ENCODE peak calls at places on chromosomes 2 and 18, in eight cellular contexts. A is astrocyte of the spinal cord, O is kidney glomerular epithelial cell, N is renal cortical epithelial cell, R is C1 segment of cervical spinal cord, I is HTR-8/SVneo, Z is IMR-90, E is RKO. F is an unnamed sample.

GRCh38 chr18:13405305-13406038 is 186.9 kb downstream of the LDLRAD4 start:
- DNase-seq in A (no peak), O (no peak), N (no peak), R (no peak), I (no peak), Z (no peak), E (no peak), F (no peak)

GRCh38 chr18:25058520-25058919 is 293.4 kb downstream of the ZNF521 start:
- DNase-seq in A (no peak), O (no peak), N (no peak), R (no peak), I (no peak), Z (no peak), E (no peak), F (no peak)

GRCh38 chr2:12612646-12613045 is 104.1 kb upstream of the TRIB2 start:
- DNase-seq in A (no peak), O (no peak), N (no peak), R (no peak), I (no peak), Z (no peak), E (no peak), F (no peak)

GRCh38 chr2:42569116-42569711 is 782 bp downstream of the MTA3 start:
- DNase-seq in A (peak), O (peak), N (no peak), R (no peak), I (peak), Z (peak), E (peak), F (no peak)

GRCh38 chr2:122980672-122981071 is 1044.4 kb upstream of the CNTNAP5 start:
- DNase-seq in A (no peak), O (no peak), N (peak), R (no peak), I (no peak), Z (no peak), E (no peak), F (peak)

GRCh38 chr18:44569391-44570055 is 111.2 kb upstream of the SETBP1 start:
- DNase-seq in A (no peak), O (no peak), N (no peak), R (no peak), I (no peak), Z (no peak), E (no peak), F (no peak)

GRCh38 chr2:232537079-232537478 is 2.4 kb upstream of the CHRNG start:
- DNase-seq in A (no peak), O (no peak), N (no peak), R (no peak), I (no peak), Z (no peak), E (no peak), F (no peak)

GRCh38 chr2:27655155-27655951 is 8.1 kb downstream of the SUPT7L start:
- DNase-seq in A (peak), O (peak), N (peak), R (no peak), I (no peak), Z (peak), E (no peak), F (peak)

GRCh38 chr18:48815581-48816324 is 135.0 kb downstream of the SMAD7 start:
- DNase-seq in A (peak), O (no peak), N (peak), R (no peak), I (no peak), Z (peak), E (no peak), F (no peak)

GRCh38 chr2:11022874-11023273 is 111.1 kb downstream of the KCNF1 start:
- DNase-seq in A (no peak), O (no peak), N (peak), R (no peak), I (no peak), Z (no peak), E (no peak), F (no peak)

GRCh38 chr2:54691439-54692135 is 31.9 kb upstream of the EML6 start:
- DNase-seq in A (no peak), O (peak), N (peak), R (no peak), I (no peak), Z (no peak), E (no peak), F (no peak)

GRCh38 chr2:186645999-186646398 is 47.9 kb upstream of the FAM171B start:
- DNase-seq in A (no peak), O (no peak), N (no peak), R (no peak), I (no peak), Z (peak), E (no peak), F (no peak)

GRCh38 chr2:128734521-128735295 is 416.0 kb upstream of the HS6ST1 start:
- DNase-seq in A (peak), O (no peak), N (no peak), R (no peak), I (peak), Z (peak), E (no peak), F (no peak)

GRCh38 chr2:73112026-73112912 is 479 bp downstream of the RAB11FIP5 start:
- DNase-seq in A (peak), O (no peak), N (no peak), R (no peak), I (peak), Z (peak), E (peak), F (no peak)

GRCh38 chr2:239866778-239867177 is 158.4 kb downstream of the NDUFA10 start:
- DNase-seq in A (no peak), O (no peak), N (no peak), R (no peak), I (no peak), Z (no peak), E (no peak), F (no peak)

GRCh38 chr2:135130751-135131150 is 78.7 kb downstream of the RAB3GAP1 start:
- DNase-seq in A (no peak), O (no peak), N (no peak), R (no peak), I (no peak), Z (no peak), E (no peak), F (no peak)

GRCh38 chr2:127054996-127055785 is 51.8 kb downstream of the BIN1 start:
- DNase-seq in A (no peak), O (no peak), N (no peak), R (no peak), I (no peak), Z (no peak), E (no peak), F (no peak)

GRCh38 chr18:69947361-69948106 is at the start of gene CD226:
- DNase-seq in A (no peak), O (no peak), N (no peak), R (no peak), I (no peak), Z (no peak), E (no peak), F (no peak)

GRCh38 chr2:73418343-73418742 is 32.7 kb downstream of the ALMS1 start:
- DNase-seq in A (peak), O (no peak), N (peak), R (peak), I (no peak), Z (peak), E (no peak), F (peak)

GRCh38 chr18:24446953-24447537 is 13.4 kb upstream of the HRH4 start:
- DNase-seq in A (no peak), O (peak), N (no peak), R (no peak), I (no peak), Z (no peak), E (peak), F (no peak)

GRCh38 chr2:44651974-44652373 is 289.5 kb upstream of the SIX3 start:
- DNase-seq in A (no peak), O (no peak), N (no peak), R (no peak), I (no peak), Z (no peak), E (no peak), F (no peak)

GRCh38 chr2:28108143-28108542 is 217.6 kb downstream of the BABAM2 start:
- DNase-seq in A (no peak), O (no peak), N (no peak), R (no peak), I (no peak), Z (no peak), E (no peak), F (no peak)

GRCh38 chr2:70448041-70448440 is 105.6 kb downstream of the TGFA start:
- DNase-seq in A (no peak), O (no peak), N (no peak), R (no peak), I (no peak), Z (no peak), E (no peak), F (no peak)

GRCh38 chr18:63299837-63300787 is 19.5 kb downstream of the BCL2 start:
- DNase-seq in A (peak), O (peak), N (peak), R (no peak), I (no peak), Z (peak), E (no peak), F (no peak)

GRCh38 chr2:128360711-128361110 is 42.0 kb upstream of the HS6ST1 start:
- DNase-seq in A (no peak), O (no peak), N (no peak), R (no peak), I (no peak), Z (no peak), E (no peak), F (no peak)

GRCh38 chr2:172021074-172021931 is 21.6 kb downstream of the METAP1D start:
- DNase-seq in A (no peak), O (no peak), N (no peak), R (no peak), I (no peak), Z (peak), E (no peak), F (no peak)

GRCh38 chr2:183123117-183123958 is 905 bp upstream of the NUP35 start:
- DNase-seq in A (peak), O (no peak), N (no peak), R (no peak), I (no peak), Z (peak), E (peak), F (no peak)

GRCh38 chr18:56003651-56004050 is 415.7 kb upstream of the TCF4 start:
- DNase-seq in A (peak), O (no peak), N (no peak), R (no peak), I (no peak), Z (no peak), E (no peak), F (no peak)

GRCh38 chr2:71100195-71100964 is 29.6 kb downstream of the MCEE start:
- DNase-seq in A (peak), O (peak), N (peak), R (no peak), I (peak), Z (peak), E (peak), F (peak)

GRCh38 chr2:168278424-168278888 is 31.1 kb upstream of the STK39 start:
- DNase-seq in A (peak), O (no peak), N (peak), R (no peak), I (no peak), Z (peak), E (no peak), F (peak)

GRCh38 chr18:78021196-78021595 is 771.5 kb downstream of the GALR1 start:
- DNase-seq in A (no peak), O (no peak), N (no peak), R (no peak), I (no peak), Z (no peak), E (no peak), F (no peak)

GRCh38 chr18:34956663-34957062 is 84.5 kb upstream of the MAPRE2 start:
- DNase-seq in A (peak), O (peak), N (peak), R (no peak), I (no peak), Z (peak), E (no peak), F (peak)

GRCh38 chr18:38576349-38576748 is 1010.8 kb upstream of the CELF4 start:
- DNase-seq in A (no peak), O (no peak), N (no peak), R (no peak), I (no peak), Z (no peak), E (no peak), F (no peak)

GRCh38 chr2:36559221-36559942 is 38.6 kb downstream of the FEZ2 start:
- DNase-seq in A (no peak), O (no peak), N (no peak), R (no peak), I (no peak), Z (no peak), E (peak), F (no peak)

GRCh38 chr18:10169064-10169562 is 255.3 kb downstream of the VAPA start:
- DNase-seq in A (peak), O (no peak), N (peak), R (no peak), I (no peak), Z (peak), E (no peak), F (peak)

F was measured in bronchial epithelial cell.